ENCODE peak calls at places on chromosome 19, in six cellular contexts. C, W, M, J, H and Q are unnamed samples.

GRCh38 chr19:28656644-28657043 is 556.3 kb downstream of the UQCRFS1 start:
- DNase-seq in J (no peak), M (no peak), H (no peak), C (no peak), W (no peak), Q (no peak)

GRCh38 chr19:46745521-46746280 is at the start of gene FKRP:
- DNase-seq in W (no peak), C (no peak), H (no peak), M (peak), J (peak), Q (no peak)

GRCh38 chr19:5774921-5775320 is 9.6 kb downstream of the PRR22 start:
- DNase-seq in H (no peak), W (no peak), C (no peak), M (no peak), J (no peak), Q (no peak)

GRCh38 chr19:57321746-57322145 is 1.5 kb downstream of the ZNF543 start:
- DNase-seq in C (no peak), H (no peak), M (no peak), J (no peak), W (no peak), Q (no peak)

GRCh38 chr19:38441660-38442348 is 8.3 kb downstream of the RYR1 start:
- DNase-seq in J (no peak), H (no peak), C (no peak), W (no peak), M (peak), Q (no peak)

GRCh38 chr19:18070181-18070580 is 16.6 kb downstream of the IL12RB1 start:
- DNase-seq in J (no peak), C (no peak), W (no peak), H (no peak), M (no peak), Q (no peak)

GRCh38 chr19:56838680-56838929 is 1.9 kb downstream of the PEG3 start:
- DNase-seq in C (no peak), H (no peak), M (no peak), J (no peak), W (no peak), Q (no peak)

GRCh38 chr19:32881766-32882165 is 12.2 kb upstream of the SLC7A9 start:
- DNase-seq in M (no peak), J (no peak), H (no peak), W (no peak), C (peak), Q (no peak)

GRCh38 chr19:50818859-50819472 is 4.6 kb downstream of the KLK1 start:
- DNase-seq in C (no peak), J (no peak), M (no peak), W (no peak), H (no peak), Q (no peak)

GRCh38 chr19:40519352-40520322 is 52.8 kb downstream of the SPTBN4 start:
- DNase-seq in W (no peak), J (no peak), C (no peak), M (peak), H (no peak), Q (no peak)

GRCh38 chr19:55179570-55180484 is at the start of gene SYT5:
- DNase-seq in C (no peak), J (peak), M (peak), H (no peak), W (no peak), Q (no peak)

GRCh38 chr19:33535176-33535575 is 13.6 kb upstream of the PEPD start:
- DNase-seq in H (no peak), M (no peak), C (no peak), J (no peak), W (no peak), Q (no peak)

GRCh38 chr19:5953034-5953589 is 24.8 kb downstream of the RANBP3 start:
- DNase-seq in W (no peak), H (no peak), M (no peak), C (no peak), J (no peak), Q (no peak)

GRCh38 chr19:7924651-7925170 is 1.2 kb downstream of the CTXN1 start:
- DNase-seq in J (no peak), H (no peak), C (no peak), M (peak), W (no peak), Q (no peak)

GRCh38 chr19:17481986-17482385 is 11.7 kb downstream of the SLC27A1 start:
- DNase-seq in M (no peak), W (no peak), H (no peak), C (no peak), J (no peak), Q (no peak)

GRCh38 chr19:46728208-46728607 is 11.3 kb upstream of the PRKD2 start:
- DNase-seq in M (no peak), H (no peak), C (no peak), W (no peak), J (peak), Q (no peak)

GRCh38 chr19:48194041-48194871 is 23.8 kb downstream of the ZSWIM9 start:
- DNase-seq in C (no peak), M (peak), H (no peak), W (no peak), J (no peak), Q (no peak)

GRCh38 chr19:51566489-51567100 is 4.5 kb upstream of the ZNF175 start:
- DNase-seq in H (no peak), J (no peak), C (no peak), M (no peak), W (no peak), Q (no peak)

GRCh38 chr19:17351815-17352435 is 14.6 kb downstream of the GTPBP3 start:
- DNase-seq in J (no peak), W (no peak), H (no peak), M (no peak), C (no peak), Q (no peak)

GRCh38 chr19:50994129-50994528 is 7.3 kb downstream of the KLK8 start:
- DNase-seq in C (peak), H (no peak), W (no peak), M (no peak), J (no peak), Q (no peak)

GRCh38 chr19:7772752-7773291 is 9.8 kb downstream of the CLEC4M start:
- DNase-seq in H (peak), M (no peak), C (no peak), J (no peak), W (no peak), Q (no peak)

GRCh38 chr19:30733826-30734550 is 361.8 kb downstream of the ZNF536 start:
- DNase-seq in M (peak), H (no peak), W (peak), C (no peak), J (no peak), Q (no peak)

GRCh38 chr19:43430976-43431375 is 16.3 kb downstream of the TEX101 start:
- DNase-seq in H (no peak), J (no peak), W (no peak), M (no peak), C (no peak), Q (no peak)